ENCODE peak calls at places on chromosomes 1 and 21, in five cellular contexts. O, H, F, N and L are unnamed samples.

GRCh38 chr1:229225331-229225782 is 45.6 kb upstream of the RAB4A start:
- DNase-seq in O (no peak), H (no peak), F (no peak), N (peak; percentile 18), L (no peak)

GRCh38 chr1:214833357-214833756 is 230.4 kb downstream of the CENPF start:
- DNase-seq in O (no peak), H (no peak), F (no peak), N (no peak), L (no peak)

GRCh38 chr1:116508984-116509980 is 61.5 kb downstream of the CD58 start:
- DNase-seq in O (no peak), H (no peak), F (no peak), N (no peak), L (no peak)

GRCh38 chr1:58358311-58358710 is 188.2 kb downstream of the OMA1 start:
- DNase-seq in O (no peak), H (no peak), F (no peak), N (no peak), L (no peak)

GRCh38 chr21:37828515-37828914 is 87.7 kb downstream of the KCNJ6 start:
- DNase-seq in O (no peak), H (no peak), F (no peak), N (peak; percentile 25), L (no peak)

GRCh38 chr1:203437696-203438315 is 37.8 kb upstream of the PRELP start:
- DNase-seq in O (no peak), H (no peak), F (no peak), N (no peak), L (no peak)

GRCh38 chr1:210754931-210755670 is 378.8 kb downstream of the KCNH1 start:
- DNase-seq in O (no peak), H (no peak), F (no peak), N (peak; percentile 72), L (no peak)

GRCh38 chr1:63893976-63894375 is 120.2 kb downstream of the ROR1 start:
- DNase-seq in O (no peak), H (no peak), F (no peak), N (no peak), L (no peak)

GRCh38 chr1:1040004-1040991 is 20.4 kb downstream of the AGRN start:
- DNase-seq in O (no peak), H (peak; percentile 71), F (peak; percentile 65), N (peak; percentile 39), L (peak; percentile 74)

GRCh38 chr1:40847023-40847740 is 15.0 kb downstream of the CITED4 start:
- DNase-seq in O (no peak), H (no peak), F (no peak), N (no peak), L (no peak)

GRCh38 chr1:3948344-3948743 is 48.3 kb upstream of the C1orf174 start:
- DNase-seq in O (no peak), H (no peak), F (no peak), N (peak; percentile 91), L (no peak)

GRCh38 chr1:87249803-87250202 is 78.9 kb upstream of the LMO4 start:
- DNase-seq in O (no peak), H (no peak), F (no peak), N (no peak), L (no peak)

GRCh38 chr1:3611170-3612019 is at the start of gene MEGF6:
- DNase-seq in O (no peak), H (peak; percentile 70), F (peak; percentile 69), N (no peak), L (peak; percentile 84)

GRCh38 chr1:93680121-93681094 is 1.2 kb downstream of the BCAR3 start:
- DNase-seq in O (no peak), H (peak; percentile 79), F (peak; percentile 85), N (peak; percentile 57), L (peak; percentile 79)

GRCh38 chr1:35264861-35265260 is 3.6 kb upstream of the ZMYM4 start:
- DNase-seq in O (no peak), H (no peak), F (no peak), N (no peak), L (peak; percentile 35)

GRCh38 chr1:46168463-46168862 is 6.4 kb upstream of the TSPAN1 start:
- DNase-seq in O (no peak), H (no peak), F (no peak), N (no peak), L (no peak)

GRCh38 chr1:246004281-246004680 is 502.8 kb downstream of the SMYD3 start:
- DNase-seq in O (no peak), H (no peak), F (no peak), N (no peak), L (no peak)

GRCh38 chr1:68358439-68358838 is 91.3 kb downstream of the RPE65 start:
- DNase-seq in O (no peak), H (no peak), F (peak; percentile 28), N (no peak), L (no peak)

GRCh38 chr1:3638676-3639075 is 11.2 kb downstream of the WRAP73 start:
- DNase-seq in O (no peak), H (no peak), F (no peak), N (no peak), L (no peak)

GRCh38 chr1:233759665-233760064 is 144.8 kb upstream of the SLC35F3 start:
- DNase-seq in O (no peak), H (no peak), F (no peak), N (no peak), L (no peak)